ENCODE peak calls at places on chromosomes 6 and 20, in eight cellular contexts. One of them, this sample, is unnamed.

GRCh38 chr6:27605401-27606342 is 132.8 kb upstream of the ZNF184 start:
- DNase-seq in stimulated activated CD4-positive, alpha-beta T cell treated with anti-CD3 and anti-CD28 coated beads, Interleukin-1b, Interleukin-23, amount 100 ng/mL, for 24 hours: no peak
- DNase-seq in activated B cell treated with CpG ODN at 0.5 μM for 24 hours: no peak
- DNase-seq in B cell: no peak
- DNase-seq in activated CD4-positive, alpha-beta T cell treated with anti-CD3 and anti-CD28 coated beads, Interleukin-2, amount 50 U/mL, for 1 hour: no peak
- DNase-seq in fibroblast of mammary gland: peak
- DNase-seq in fibroblast of the aortic adventitia: peak
- DNase-seq in MCF 10A: peak
- DNase-seq in this sample: no peak

GRCh38 chr20:58781138-58781537 is 69.6 kb downstream of the GNAS-AS1 start:
- DNase-seq in activated CD4-positive, alpha-beta T cell treated with anti-CD3 and anti-CD28 coated beads, Interleukin-2, amount 50 U/mL, for 1 hour: no peak
- DNase-seq in activated B cell treated with CpG ODN at 0.5 μM for 24 hours: no peak
- DNase-seq in MCF 10A: no peak
- DNase-seq in fibroblast of mammary gland: no peak
- DNase-seq in stimulated activated CD4-positive, alpha-beta T cell treated with anti-CD3 and anti-CD28 coated beads, Interleukin-1b, Interleukin-23, amount 100 ng/mL, for 24 hours: no peak
- DNase-seq in B cell: no peak
- DNase-seq in fibroblast of the aortic adventitia: no peak
- DNase-seq in this sample: no peak

GRCh38 chr6:149924206-149924932 is 1.4 kb upstream of the RAET1G start:
- DNase-seq in fibroblast of mammary gland: no peak
- DNase-seq in activated CD4-positive, alpha-beta T cell treated with anti-CD3 and anti-CD28 coated beads, Interleukin-2, amount 50 U/mL, for 1 hour: no peak
- DNase-seq in B cell: no peak
- DNase-seq in MCF 10A: no peak
- DNase-seq in stimulated activated CD4-positive, alpha-beta T cell treated with anti-CD3 and anti-CD28 coated beads, Interleukin-1b, Interleukin-23, amount 100 ng/mL, for 24 hours: no peak
- DNase-seq in activated B cell treated with CpG ODN at 0.5 μM for 24 hours: no peak
- DNase-seq in fibroblast of the aortic adventitia: no peak
- DNase-seq in this sample: no peak

GRCh38 chr6:111087871-111088667 is 766 bp downstream of the SLC16A10 start:
- DNase-seq in activated CD4-positive, alpha-beta T cell treated with anti-CD3 and anti-CD28 coated beads, Interleukin-2, amount 50 U/mL, for 1 hour: peak
- DNase-seq in B cell: peak
- DNase-seq in MCF 10A: no peak
- DNase-seq in fibroblast of mammary gland: no peak
- DNase-seq in fibroblast of the aortic adventitia: no peak
- DNase-seq in activated B cell treated with CpG ODN at 0.5 μM for 24 hours: peak
- DNase-seq in stimulated activated CD4-positive, alpha-beta T cell treated with anti-CD3 and anti-CD28 coated beads, Interleukin-1b, Interleukin-23, amount 100 ng/mL, for 24 hours: peak
- DNase-seq in this sample: peak

GRCh38 chr6:4727671-4728435 is 48.4 kb upstream of the CDYL start:
- DNase-seq in fibroblast of mammary gland: peak
- DNase-seq in stimulated activated CD4-positive, alpha-beta T cell treated with anti-CD3 and anti-CD28 coated beads, Interleukin-1b, Interleukin-23, amount 100 ng/mL, for 24 hours: no peak
- DNase-seq in activated B cell treated with CpG ODN at 0.5 μM for 24 hours: no peak
- DNase-seq in B cell: no peak
- DNase-seq in activated CD4-positive, alpha-beta T cell treated with anti-CD3 and anti-CD28 coated beads, Interleukin-2, amount 50 U/mL, for 1 hour: no peak
- DNase-seq in fibroblast of the aortic adventitia: no peak
- DNase-seq in MCF 10A: no peak
- DNase-seq in this sample: peak

GRCh38 chr6:144885817-144886216 is 600.7 kb downstream of the UTRN start:
- DNase-seq in B cell: no peak
- DNase-seq in activated CD4-positive, alpha-beta T cell treated with anti-CD3 and anti-CD28 coated beads, Interleukin-2, amount 50 U/mL, for 1 hour: no peak
- DNase-seq in fibroblast of mammary gland: no peak
- DNase-seq in activated B cell treated with CpG ODN at 0.5 μM for 24 hours: no peak
- DNase-seq in stimulated activated CD4-positive, alpha-beta T cell treated with anti-CD3 and anti-CD28 coated beads, Interleukin-1b, Interleukin-23, amount 100 ng/mL, for 24 hours: no peak
- DNase-seq in MCF 10A: no peak
- DNase-seq in fibroblast of the aortic adventitia: no peak
- DNase-seq in this sample: no peak

GRCh38 chr6:431986-432385 is 40.4 kb downstream of the IRF4 start:
- DNase-seq in B cell: no peak
- DNase-seq in MCF 10A: no peak
- DNase-seq in stimulated activated CD4-positive, alpha-beta T cell treated with anti-CD3 and anti-CD28 coated beads, Interleukin-1b, Interleukin-23, amount 100 ng/mL, for 24 hours: no peak
- DNase-seq in fibroblast of mammary gland: peak
- DNase-seq in activated CD4-positive, alpha-beta T cell treated with anti-CD3 and anti-CD28 coated beads, Interleukin-2, amount 50 U/mL, for 1 hour: no peak
- DNase-seq in activated B cell treated with CpG ODN at 0.5 μM for 24 hours: no peak
- DNase-seq in fibroblast of the aortic adventitia: no peak
- DNase-seq in this sample: no peak

GRCh38 chr6:139153876-139154275 is 19.0 kb downstream of the HECA start:
- DNase-seq in stimulated activated CD4-positive, alpha-beta T cell treated with anti-CD3 and anti-CD28 coated beads, Interleukin-1b, Interleukin-23, amount 100 ng/mL, for 24 hours: no peak
- DNase-seq in B cell: no peak
- DNase-seq in activated B cell treated with CpG ODN at 0.5 μM for 24 hours: no peak
- DNase-seq in fibroblast of mammary gland: peak
- DNase-seq in MCF 10A: peak
- DNase-seq in fibroblast of the aortic adventitia: peak
- DNase-seq in activated CD4-positive, alpha-beta T cell treated with anti-CD3 and anti-CD28 coated beads, Interleukin-2, amount 50 U/mL, for 1 hour: no peak
- DNase-seq in this sample: no peak

GRCh38 chr6:39251406-39251805 is 22.1 kb upstream of the KCNK5 start:
- DNase-seq in stimulated activated CD4-positive, alpha-beta T cell treated with anti-CD3 and anti-CD28 coated beads, Interleukin-1b, Interleukin-23, amount 100 ng/mL, for 24 hours: no peak
- DNase-seq in B cell: no peak
- DNase-seq in activated B cell treated with CpG ODN at 0.5 μM for 24 hours: no peak
- DNase-seq in fibroblast of mammary gland: no peak
- DNase-seq in fibroblast of the aortic adventitia: no peak
- DNase-seq in MCF 10A: peak
- DNase-seq in activated CD4-positive, alpha-beta T cell treated with anti-CD3 and anti-CD28 coated beads, Interleukin-2, amount 50 U/mL, for 1 hour: no peak
- DNase-seq in this sample: no peak

GRCh38 chr20:43946206-43946491 is 31.5 kb downstream of the TOX2 start:
- DNase-seq in B cell: no peak
- DNase-seq in MCF 10A: no peak
- DNase-seq in activated CD4-positive, alpha-beta T cell treated with anti-CD3 and anti-CD28 coated beads, Interleukin-2, amount 50 U/mL, for 1 hour: no peak
- DNase-seq in fibroblast of the aortic adventitia: no peak
- DNase-seq in fibroblast of mammary gland: no peak
- DNase-seq in stimulated activated CD4-positive, alpha-beta T cell treated with anti-CD3 and anti-CD28 coated beads, Interleukin-1b, Interleukin-23, amount 100 ng/mL, for 24 hours: no peak
- DNase-seq in activated B cell treated with CpG ODN at 0.5 μM for 24 hours: no peak
- DNase-seq in this sample: peak

GRCh38 chr6:110250838-110251237 is 70.6 kb downstream of the CDC40 start:
- DNase-seq in MCF 10A: no peak
- DNase-seq in fibroblast of mammary gland: no peak
- DNase-seq in activated CD4-positive, alpha-beta T cell treated with anti-CD3 and anti-CD28 coated beads, Interleukin-2, amount 50 U/mL, for 1 hour: no peak
- DNase-seq in stimulated activated CD4-positive, alpha-beta T cell treated with anti-CD3 and anti-CD28 coated beads, Interleukin-1b, Interleukin-23, amount 100 ng/mL, for 24 hours: no peak
- DNase-seq in fibroblast of the aortic adventitia: no peak
- DNase-seq in B cell: no peak
- DNase-seq in activated B cell treated with CpG ODN at 0.5 μM for 24 hours: no peak
- DNase-seq in this sample: no peak

GRCh38 chr6:87837444-87837843 is 135.4 kb upstream of the AKIRIN2 start:
- DNase-seq in activated CD4-positive, alpha-beta T cell treated with anti-CD3 and anti-CD28 coated beads, Interleukin-2, amount 50 U/mL, for 1 hour: no peak
- DNase-seq in B cell: no peak
- DNase-seq in activated B cell treated with CpG ODN at 0.5 μM for 24 hours: no peak
- DNase-seq in stimulated activated CD4-positive, alpha-beta T cell treated with anti-CD3 and anti-CD28 coated beads, Interleukin-1b, Interleukin-23, amount 100 ng/mL, for 24 hours: no peak
- DNase-seq in MCF 10A: peak
- DNase-seq in fibroblast of mammary gland: no peak
- DNase-seq in fibroblast of the aortic adventitia: no peak
- DNase-seq in this sample: no peak

GRCh38 chr6:149334682-149335160 is 17.2 kb downstream of the TAB2 start:
- DNase-seq in fibroblast of the aortic adventitia: peak
- DNase-seq in activated CD4-positive, alpha-beta T cell treated with anti-CD3 and anti-CD28 coated beads, Interleukin-2, amount 50 U/mL, for 1 hour: no peak
- DNase-seq in MCF 10A: peak
- DNase-seq in B cell: no peak
- DNase-seq in activated B cell treated with CpG ODN at 0.5 μM for 24 hours: no peak
- DNase-seq in fibroblast of mammary gland: peak
- DNase-seq in stimulated activated CD4-positive, alpha-beta T cell treated with anti-CD3 and anti-CD28 coated beads, Interleukin-1b, Interleukin-23, amount 100 ng/mL, for 24 hours: no peak
- DNase-seq in this sample: no peak

GRCh38 chr20:43666376-43667328 is at the start of gene MYBL2:
- DNase-seq in activated B cell treated with CpG ODN at 0.5 μM for 24 hours: peak
- DNase-seq in stimulated activated CD4-positive, alpha-beta T cell treated with anti-CD3 and anti-CD28 coated beads, Interleukin-1b, Interleukin-23, amount 100 ng/mL, for 24 hours: peak
- DNase-seq in fibroblast of the aortic adventitia: peak
- DNase-seq in B cell: peak
- DNase-seq in activated CD4-positive, alpha-beta T cell treated with anti-CD3 and anti-CD28 coated beads, Interleukin-2, amount 50 U/mL, for 1 hour: peak
- DNase-seq in MCF 10A: peak
- DNase-seq in fibroblast of mammary gland: peak
- DNase-seq in this sample: peak

GRCh38 chr6:146028250-146028789 is 542 bp upstream of the GRM1 start:
- DNase-seq in fibroblast of mammary gland: peak
- DNase-seq in stimulated activated CD4-positive, alpha-beta T cell treated with anti-CD3 and anti-CD28 coated beads, Interleukin-1b, Interleukin-23, amount 100 ng/mL, for 24 hours: no peak
- DNase-seq in MCF 10A: peak
- DNase-seq in activated B cell treated with CpG ODN at 0.5 μM for 24 hours: peak
- DNase-seq in B cell: no peak
- DNase-seq in activated CD4-positive, alpha-beta T cell treated with anti-CD3 and anti-CD28 coated beads, Interleukin-2, amount 50 U/mL, for 1 hour: peak
- DNase-seq in fibroblast of the aortic adventitia: peak
- DNase-seq in this sample: peak

GRCh38 chr20:58984691-58985090 is 3.6 kb downstream of the NELFCD start:
- DNase-seq in activated CD4-positive, alpha-beta T cell treated with anti-CD3 and anti-CD28 coated beads, Interleukin-2, amount 50 U/mL, for 1 hour: no peak
- DNase-seq in MCF 10A: no peak
- DNase-seq in fibroblast of mammary gland: no peak
- DNase-seq in stimulated activated CD4-positive, alpha-beta T cell treated with anti-CD3 and anti-CD28 coated beads, Interleukin-1b, Interleukin-23, amount 100 ng/mL, for 24 hours: no peak
- DNase-seq in fibroblast of the aortic adventitia: no peak
- DNase-seq in B cell: no peak
- DNase-seq in activated B cell treated with CpG ODN at 0.5 μM for 24 hours: no peak
- DNase-seq in this sample: no peak

GRCh38 chr6:109421184-109421583 is 19.2 kb downstream of the PPIL6 start:
- DNase-seq in activated CD4-positive, alpha-beta T cell treated with anti-CD3 and anti-CD28 coated beads, Interleukin-2, amount 50 U/mL, for 1 hour: no peak
- DNase-seq in stimulated activated CD4-positive, alpha-beta T cell treated with anti-CD3 and anti-CD28 coated beads, Interleukin-1b, Interleukin-23, amount 100 ng/mL, for 24 hours: no peak
- DNase-seq in fibroblast of mammary gland: no peak
- DNase-seq in fibroblast of the aortic adventitia: no peak
- DNase-seq in B cell: no peak
- DNase-seq in activated B cell treated with CpG ODN at 0.5 μM for 24 hours: no peak
- DNase-seq in MCF 10A: no peak
- DNase-seq in this sample: no peak

GRCh38 chr6:70706491-70707123 is 38.9 kb downstream of the SMAP1 start:
- DNase-seq in stimulated activated CD4-positive, alpha-beta T cell treated with anti-CD3 and anti-CD28 coated beads, Interleukin-1b, Interleukin-23, amount 100 ng/mL, for 24 hours: no peak
- DNase-seq in MCF 10A: peak
- DNase-seq in fibroblast of the aortic adventitia: peak
- DNase-seq in fibroblast of mammary gland: peak
- DNase-seq in activated CD4-positive, alpha-beta T cell treated with anti-CD3 and anti-CD28 coated beads, Interleukin-2, amount 50 U/mL, for 1 hour: no peak
- DNase-seq in activated B cell treated with CpG ODN at 0.5 μM for 24 hours: no peak
- DNase-seq in B cell: no peak
- DNase-seq in this sample: peak

GRCh38 chr6:157099912-157100593 is 223.3 kb downstream of the TMEM242 start:
- DNase-seq in stimulated activated CD4-positive, alpha-beta T cell treated with anti-CD3 and anti-CD28 coated beads, Interleukin-1b, Interleukin-23, amount 100 ng/mL, for 24 hours: peak
- DNase-seq in B cell: peak
- DNase-seq in activated CD4-positive, alpha-beta T cell treated with anti-CD3 and anti-CD28 coated beads, Interleukin-2, amount 50 U/mL, for 1 hour: peak
- DNase-seq in MCF 10A: no peak
- DNase-seq in fibroblast of mammary gland: no peak
- DNase-seq in fibroblast of the aortic adventitia: no peak
- DNase-seq in activated B cell treated with CpG ODN at 0.5 μM for 24 hours: no peak
- DNase-seq in this sample: no peak

GRCh38 chr6:170112583-170112860 is 178.4 kb downstream of the DLL1 start:
- DNase-seq in stimulated activated CD4-positive, alpha-beta T cell treated with anti-CD3 and anti-CD28 coated beads, Interleukin-1b, Interleukin-23, amount 100 ng/mL, for 24 hours: no peak
- DNase-seq in fibroblast of the aortic adventitia: no peak
- DNase-seq in MCF 10A: no peak
- DNase-seq in activated B cell treated with CpG ODN at 0.5 μM for 24 hours: no peak
- DNase-seq in activated CD4-positive, alpha-beta T cell treated with anti-CD3 and anti-CD28 coated beads, Interleukin-2, amount 50 U/mL, for 1 hour: no peak
- DNase-seq in B cell: no peak
- DNase-seq in fibroblast of mammary gland: no peak
- DNase-seq in this sample: no peak

GRCh38 chr20:40050596-40050995 is 638.4 kb downstream of the MAFB start:
- DNase-seq in activated B cell treated with CpG ODN at 0.5 μM for 24 hours: no peak
- DNase-seq in fibroblast of mammary gland: no peak
- DNase-seq in stimulated activated CD4-positive, alpha-beta T cell treated with anti-CD3 and anti-CD28 coated beads, Interleukin-1b, Interleukin-23, amount 100 ng/mL, for 24 hours: no peak
- DNase-seq in MCF 10A: peak
- DNase-seq in fibroblast of the aortic adventitia: no peak
- DNase-seq in activated CD4-positive, alpha-beta T cell treated with anti-CD3 and anti-CD28 coated beads, Interleukin-2, amount 50 U/mL, for 1 hour: no peak
- DNase-seq in B cell: no peak
- DNase-seq in this sample: no peak

GRCh38 chr6:64776359-64776758 is 930.7 kb downstream of the EYS start:
- DNase-seq in fibroblast of the aortic adventitia: no peak
- DNase-seq in B cell: no peak
- DNase-seq in MCF 10A: no peak
- DNase-seq in fibroblast of mammary gland: no peak
- DNase-seq in activated B cell treated with CpG ODN at 0.5 μM for 24 hours: no peak
- DNase-seq in stimulated activated CD4-positive, alpha-beta T cell treated with anti-CD3 and anti-CD28 coated beads, Interleukin-1b, Interleukin-23, amount 100 ng/mL, for 24 hours: no peak
- DNase-seq in activated CD4-positive, alpha-beta T cell treated with anti-CD3 and anti-CD28 coated beads, Interleukin-2, amount 50 U/mL, for 1 hour: no peak
- DNase-seq in this sample: no peak

GRCh38 chr20:48571945-48572589 is 255.7 kb downstream of the PREX1 start:
- DNase-seq in activated CD4-positive, alpha-beta T cell treated with anti-CD3 and anti-CD28 coated beads, Interleukin-2, amount 50 U/mL, for 1 hour: no peak
- DNase-seq in stimulated activated CD4-positive, alpha-beta T cell treated with anti-CD3 and anti-CD28 coated beads, Interleukin-1b, Interleukin-23, amount 100 ng/mL, for 24 hours: no peak
- DNase-seq in activated B cell treated with CpG ODN at 0.5 μM for 24 hours: no peak
- DNase-seq in fibroblast of mammary gland: no peak
- DNase-seq in MCF 10A: no peak
- DNase-seq in fibroblast of the aortic adventitia: no peak
- DNase-seq in B cell: no peak
- DNase-seq in this sample: no peak

GRCh38 chr20:32231847-32232246 is 24.2 kb downstream of the POFUT1 start:
- DNase-seq in B cell: no peak
- DNase-seq in stimulated activated CD4-positive, alpha-beta T cell treated with anti-CD3 and anti-CD28 coated beads, Interleukin-1b, Interleukin-23, amount 100 ng/mL, for 24 hours: no peak
- DNase-seq in fibroblast of the aortic adventitia: no peak
- DNase-seq in activated B cell treated with CpG ODN at 0.5 μM for 24 hours: no peak
- DNase-seq in MCF 10A: no peak
- DNase-seq in fibroblast of mammary gland: no peak
- DNase-seq in activated CD4-positive, alpha-beta T cell treated with anti-CD3 and anti-CD28 coated beads, Interleukin-2, amount 50 U/mL, for 1 hour: peak
- DNase-seq in this sample: peak

GRCh38 chr6:108489699-108490098 is 71.0 kb upstream of the FOXO3 start:
- DNase-seq in MCF 10A: no peak
- DNase-seq in B cell: no peak
- DNase-seq in activated B cell treated with CpG ODN at 0.5 μM for 24 hours: no peak
- DNase-seq in stimulated activated CD4-positive, alpha-beta T cell treated with anti-CD3 and anti-CD28 coated beads, Interleukin-1b, Interleukin-23, amount 100 ng/mL, for 24 hours: no peak
- DNase-seq in fibroblast of mammary gland: no peak
- DNase-seq in fibroblast of the aortic adventitia: no peak
- DNase-seq in activated CD4-positive, alpha-beta T cell treated with anti-CD3 and anti-CD28 coated beads, Interleukin-2, amount 50 U/mL, for 1 hour: no peak
- DNase-seq in this sample: no peak

GRCh38 chr6:79710127-79710526 is 79.0 kb downstream of the SH3BGRL2 start:
- DNase-seq in activated CD4-positive, alpha-beta T cell treated with anti-CD3 and anti-CD28 coated beads, Interleukin-2, amount 50 U/mL, for 1 hour: no peak
- DNase-seq in fibroblast of mammary gland: no peak
- DNase-seq in stimulated activated CD4-positive, alpha-beta T cell treated with anti-CD3 and anti-CD28 coated beads, Interleukin-1b, Interleukin-23, amount 100 ng/mL, for 24 hours: no peak
- DNase-seq in B cell: no peak
- DNase-seq in MCF 10A: no peak
- DNase-seq in fibroblast of the aortic adventitia: no peak
- DNase-seq in activated B cell treated with CpG ODN at 0.5 μM for 24 hours: no peak
- DNase-seq in this sample: no peak

GRCh38 chr20:45583502-45583901 is 4.4 kb upstream of the WFDC8 start:
- DNase-seq in MCF 10A: no peak
- DNase-seq in fibroblast of mammary gland: no peak
- DNase-seq in stimulated activated CD4-positive, alpha-beta T cell treated with anti-CD3 and anti-CD28 coated beads, Interleukin-1b, Interleukin-23, amount 100 ng/mL, for 24 hours: no peak
- DNase-seq in fibroblast of the aortic adventitia: no peak
- DNase-seq in activated CD4-positive, alpha-beta T cell treated with anti-CD3 and anti-CD28 coated beads, Interleukin-2, amount 50 U/mL, for 1 hour: no peak
- DNase-seq in B cell: no peak
- DNase-seq in activated B cell treated with CpG ODN at 0.5 μM for 24 hours: no peak
- DNase-seq in this sample: no peak

GRCh38 chr20:32485126-32485769 is 99.9 kb downstream of the NOL4L start:
- DNase-seq in MCF 10A: peak
- DNase-seq in B cell: peak
- DNase-seq in activated CD4-positive, alpha-beta T cell treated with anti-CD3 and anti-CD28 coated beads, Interleukin-2, amount 50 U/mL, for 1 hour: peak
- DNase-seq in stimulated activated CD4-positive, alpha-beta T cell treated with anti-CD3 and anti-CD28 coated beads, Interleukin-1b, Interleukin-23, amount 100 ng/mL, for 24 hours: no peak
- DNase-seq in fibroblast of the aortic adventitia: peak
- DNase-seq in fibroblast of mammary gland: peak
- DNase-seq in activated B cell treated with CpG ODN at 0.5 μM for 24 hours: no peak
- DNase-seq in this sample: peak

GRCh38 chr6:131135244-131136020 is at the start of gene AKAP7:
- DNase-seq in stimulated activated CD4-positive, alpha-beta T cell treated with anti-CD3 and anti-CD28 coated beads, Interleukin-1b, Interleukin-23, amount 100 ng/mL, for 24 hours: peak
- DNase-seq in activated CD4-positive, alpha-beta T cell treated with anti-CD3 and anti-CD28 coated beads, Interleukin-2, amount 50 U/mL, for 1 hour: peak
- DNase-seq in MCF 10A: peak
- DNase-seq in B cell: peak
- DNase-seq in activated B cell treated with CpG ODN at 0.5 μM for 24 hours: peak
- DNase-seq in fibroblast of mammary gland: peak
- DNase-seq in fibroblast of the aortic adventitia: peak
- DNase-seq in this sample: peak

GRCh38 chr6:168796106-168796505 is 355.1 kb downstream of the SMOC2 start:
- DNase-seq in fibroblast of the aortic adventitia: no peak
- DNase-seq in fibroblast of mammary gland: no peak
- DNase-seq in activated B cell treated with CpG ODN at 0.5 μM for 24 hours: no peak
- DNase-seq in MCF 10A: no peak
- DNase-seq in stimulated activated CD4-positive, alpha-beta T cell treated with anti-CD3 and anti-CD28 coated beads, Interleukin-1b, Interleukin-23, amount 100 ng/mL, for 24 hours: no peak
- DNase-seq in B cell: no peak
- DNase-seq in activated CD4-positive, alpha-beta T cell treated with anti-CD3 and anti-CD28 coated beads, Interleukin-2, amount 50 U/mL, for 1 hour: no peak
- DNase-seq in this sample: no peak

GRCh38 chr20:19347943-19348456 is 135.6 kb downstream of the SLC24A3 start:
- DNase-seq in activated CD4-positive, alpha-beta T cell treated with anti-CD3 and anti-CD28 coated beads, Interleukin-2, amount 50 U/mL, for 1 hour: no peak
- DNase-seq in fibroblast of the aortic adventitia: no peak
- DNase-seq in MCF 10A: no peak
- DNase-seq in activated B cell treated with CpG ODN at 0.5 μM for 24 hours: no peak
- DNase-seq in B cell: no peak
- DNase-seq in stimulated activated CD4-positive, alpha-beta T cell treated with anti-CD3 and anti-CD28 coated beads, Interleukin-1b, Interleukin-23, amount 100 ng/mL, for 24 hours: no peak
- DNase-seq in fibroblast of mammary gland: no peak
- DNase-seq in this sample: peak

GRCh38 chr20:34110025-34111013 is 1.7 kb downstream of the EIF2S2 start:
- DNase-seq in fibroblast of mammary gland: peak
- DNase-seq in fibroblast of the aortic adventitia: peak
- DNase-seq in activated CD4-positive, alpha-beta T cell treated with anti-CD3 and anti-CD28 coated beads, Interleukin-2, amount 50 U/mL, for 1 hour: no peak
- DNase-seq in stimulated activated CD4-positive, alpha-beta T cell treated with anti-CD3 and anti-CD28 coated beads, Interleukin-1b, Interleukin-23, amount 100 ng/mL, for 24 hours: no peak
- DNase-seq in MCF 10A: no peak
- DNase-seq in activated B cell treated with CpG ODN at 0.5 μM for 24 hours: no peak
- DNase-seq in B cell: no peak
- DNase-seq in this sample: peak

GRCh38 chr20:34074101-34074760 is 37.8 kb downstream of the EIF2S2 start:
- DNase-seq in activated B cell treated with CpG ODN at 0.5 μM for 24 hours: no peak
- DNase-seq in fibroblast of mammary gland: peak
- DNase-seq in MCF 10A: no peak
- DNase-seq in B cell: no peak
- DNase-seq in stimulated activated CD4-positive, alpha-beta T cell treated with anti-CD3 and anti-CD28 coated beads, Interleukin-1b, Interleukin-23, amount 100 ng/mL, for 24 hours: no peak
- DNase-seq in fibroblast of the aortic adventitia: no peak
- DNase-seq in activated CD4-positive, alpha-beta T cell treated with anti-CD3 and anti-CD28 coated beads, Interleukin-2, amount 50 U/mL, for 1 hour: no peak
- DNase-seq in this sample: no peak

GRCh38 chr6:27213544-27214125 is 33.9 kb upstream of the PRSS16 start:
- DNase-seq in activated CD4-positive, alpha-beta T cell treated with anti-CD3 and anti-CD28 coated beads, Interleukin-2, amount 50 U/mL, for 1 hour: no peak
- DNase-seq in fibroblast of the aortic adventitia: peak
- DNase-seq in activated B cell treated with CpG ODN at 0.5 μM for 24 hours: no peak
- DNase-seq in fibroblast of mammary gland: peak
- DNase-seq in stimulated activated CD4-positive, alpha-beta T cell treated with anti-CD3 and anti-CD28 coated beads, Interleukin-1b, Interleukin-23, amount 100 ng/mL, for 24 hours: no peak
- DNase-seq in B cell: no peak
- DNase-seq in MCF 10A: peak
- DNase-seq in this sample: no peak

This sample was measured in MM.1S.